ENCODE peak calls at places on chromosomes 4 and X, in four cellular contexts. E is adrenal gland, U is dorsolateral prefrontal cortex, W is foreskin fibroblast. V is an unnamed sample.

GRCh38 chrX:141220342-141221008 is 21.8 kb downstream of the SPANXC start:
- DNase-seq in W (peak), E (no peak), U (no peak), V (no peak)

GRCh38 chr4:158253350-158253980 is 43.2 kb downstream of the TMEM144 start:
- DNase-seq in E (peak), U (no peak), W (peak), V (peak)

GRCh38 chr4:74097161-74097560 is 1.8 kb downstream of the CXCL2 start:
- DNase-seq in U (no peak), E (no peak), W (no peak), V (no peak)

GRCh38 chrX:47644557-47645091 is 5.7 kb downstream of the ELK1 start:
- DNase-seq in W (no peak), E (no peak), U (no peak), V (no peak)

GRCh38 chrX:110146521-110146920 is 143.6 kb downstream of the TMEM164 start:
- DNase-seq in E (peak), W (peak), U (no peak), V (peak)

GRCh38 chrX:24334473-24334872 is 20.6 kb upstream of the SUPT20HL2 start:
- DNase-seq in W (peak), E (no peak), U (no peak), V (no peak)

GRCh38 chr4:79241846-79242245 is 84.0 kb downstream of the NAA11 start:
- DNase-seq in W (no peak), E (no peak), U (no peak), V (no peak)

GRCh38 chr4:185656467-185656890 is 121.2 kb upstream of the PDLIM3 start:
- DNase-seq in U (peak), W (no peak), E (peak), V (no peak)

GRCh38 chrX:15143050-15143824 is 126.6 kb downstream of the ASB9 start:
- DNase-seq in E (peak), W (peak), U (peak), V (no peak)

GRCh38 chr4:71944956-71945355 is 86.8 kb upstream of the NPFFR2 start:
- DNase-seq in U (no peak), W (no peak), E (no peak), V (no peak)

GRCh38 chr4:151192556-151193235 is 84.3 kb upstream of the PRSS48 start:
- DNase-seq in U (no peak), W (no peak), E (no peak), V (no peak)

GRCh38 chr4:105951198-105951597 is 55.9 kb downstream of the NPNT start:
- DNase-seq in W (no peak), U (no peak), E (no peak), V (no peak)

GRCh38 chrX:130393451-130394074 is 8.1 kb upstream of the GPR119 start:
- DNase-seq in E (peak), W (peak), U (peak), V (peak)

GRCh38 chr4:94177822-94178221 is 29.8 kb upstream of the SMARCAD1 start:
- DNase-seq in W (no peak), E (no peak), U (no peak), V (no peak)

GRCh38 chr4:180058731-180059215 is 2184.4 kb upstream of the TENM3 start:
- DNase-seq in U (peak), E (peak), W (no peak), V (peak)

GRCh38 chr4:188976644-188977115 is 837.4 kb downstream of the TRIML1 start:
- DNase-seq in W (peak), E (no peak), U (no peak), V (no peak)

GRCh38 chrX:130771230-130771629 is 131.8 kb downstream of the ENOX2 start:
- DNase-seq in E (no peak), W (no peak), U (no peak), V (no peak)

GRCh38 chrX:47863187-47863586 is 26.5 kb downstream of the ZNF81 start:
- DNase-seq in E (peak), W (no peak), U (no peak), V (no peak)

GRCh38 chr4:127641524-127641923 is 8.8 kb downstream of the INTU start:
- DNase-seq in E (no peak), W (no peak), U (no peak), V (no peak)

GRCh38 chrX:74248889-74249288 is 55.1 kb upstream of the ZCCHC13 start:
- DNase-seq in E (no peak), W (no peak), U (no peak), V (no peak)

GRCh38 chrX:155767101-155767878 is 113.9 kb upstream of the VAMP7 start:
- DNase-seq in E (peak), U (peak), W (peak), V (no peak)

DNA sequence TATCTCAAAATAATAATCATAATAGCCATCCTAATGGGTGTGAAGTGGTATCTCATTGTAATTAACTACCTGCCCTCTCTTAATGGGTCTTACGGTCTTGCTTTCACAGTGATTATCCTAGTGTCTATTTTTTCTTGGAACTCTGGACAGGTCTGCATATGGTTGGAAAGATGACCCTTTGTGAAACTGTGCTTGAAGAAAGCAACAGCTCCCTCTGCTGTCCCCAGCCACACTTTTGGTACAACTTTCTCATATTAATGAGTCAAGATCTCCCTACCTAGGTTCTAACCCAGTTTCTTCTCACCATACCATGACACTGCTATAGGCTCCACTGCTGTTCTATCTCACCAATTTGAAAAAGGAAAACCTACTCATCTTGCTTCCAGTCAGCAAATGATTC is 2.4 kb downstream of the TFDP3 start:
- DNase-seq in U (no peak), W (no peak), E (peak), V (no peak)
- TF ChIP-seq CTCF in U (peak), W (no peak), E (peak), V (peak)

GRCh38 chr4:186700746-186701145 is 22.9 kb downstream of the FAT1 start:
- DNase-seq in E (no peak), W (no peak), U (no peak), V (no peak)

GRCh38 chr4:186701273-186701672 is 22.4 kb downstream of the FAT1 start:
- DNase-seq in W (peak), U (no peak), E (no peak), V (no peak)

GRCh38 chr4:186702297-186702696 is 21.4 kb downstream of the FAT1 start:
- DNase-seq in E (no peak), W (no peak), U (no peak), V (no peak)

GRCh38 chr4:186702940-186703339 is 20.7 kb downstream of the FAT1 start:
- DNase-seq in E (no peak), U (no peak), W (no peak), V (no peak)

DNA sequence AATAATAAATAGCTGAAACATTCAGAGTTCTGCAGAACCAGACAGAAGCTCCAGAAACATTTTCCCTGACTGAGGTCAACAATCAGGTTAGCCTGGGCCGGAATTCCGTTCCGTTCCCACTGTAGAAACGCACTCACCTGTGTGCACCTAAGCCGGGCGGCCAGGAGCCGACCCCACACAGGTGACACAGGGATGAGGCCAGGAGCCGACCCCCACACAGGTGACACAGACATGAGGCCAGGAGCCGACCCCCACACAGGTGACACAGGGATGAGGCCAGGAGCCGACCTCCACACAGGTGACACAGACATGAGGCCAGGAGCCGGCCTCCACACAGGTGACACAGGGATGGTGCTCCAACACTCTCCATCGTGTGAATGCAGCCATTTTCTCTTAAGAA is 21.9 kb downstream of the FAT1 start:
- DNase-seq in E (no peak), U (no peak), W (no peak), V (no peak)
- TF ChIP-seq CTCF in E (no peak), U (no peak), W (no peak), V (no peak)

DNA sequence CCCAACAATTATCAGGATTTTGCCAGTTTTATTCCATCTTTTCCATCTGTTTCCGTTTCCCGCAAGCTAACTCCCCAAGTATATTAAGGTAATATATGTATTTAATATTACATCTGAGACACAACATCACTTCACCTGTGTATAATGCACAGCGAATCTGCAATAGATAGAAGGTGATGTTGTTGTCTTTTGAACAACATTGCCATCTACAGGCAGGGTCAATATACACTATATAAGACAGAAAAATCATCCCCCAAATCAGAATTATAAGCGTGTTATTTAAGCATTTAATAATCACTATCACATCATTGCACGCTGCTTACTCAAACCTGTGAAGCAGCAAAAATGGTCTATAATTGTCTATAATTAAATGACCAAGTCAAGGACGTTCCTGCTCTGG is 1115.5 kb downstream of the NLGN4X start:
- DNase-seq in U (no peak), E (no peak), W (no peak), V (no peak)
- TF ChIP-seq CTCF in U (peak), E (peak), W (no peak), V (peak)

DNA sequence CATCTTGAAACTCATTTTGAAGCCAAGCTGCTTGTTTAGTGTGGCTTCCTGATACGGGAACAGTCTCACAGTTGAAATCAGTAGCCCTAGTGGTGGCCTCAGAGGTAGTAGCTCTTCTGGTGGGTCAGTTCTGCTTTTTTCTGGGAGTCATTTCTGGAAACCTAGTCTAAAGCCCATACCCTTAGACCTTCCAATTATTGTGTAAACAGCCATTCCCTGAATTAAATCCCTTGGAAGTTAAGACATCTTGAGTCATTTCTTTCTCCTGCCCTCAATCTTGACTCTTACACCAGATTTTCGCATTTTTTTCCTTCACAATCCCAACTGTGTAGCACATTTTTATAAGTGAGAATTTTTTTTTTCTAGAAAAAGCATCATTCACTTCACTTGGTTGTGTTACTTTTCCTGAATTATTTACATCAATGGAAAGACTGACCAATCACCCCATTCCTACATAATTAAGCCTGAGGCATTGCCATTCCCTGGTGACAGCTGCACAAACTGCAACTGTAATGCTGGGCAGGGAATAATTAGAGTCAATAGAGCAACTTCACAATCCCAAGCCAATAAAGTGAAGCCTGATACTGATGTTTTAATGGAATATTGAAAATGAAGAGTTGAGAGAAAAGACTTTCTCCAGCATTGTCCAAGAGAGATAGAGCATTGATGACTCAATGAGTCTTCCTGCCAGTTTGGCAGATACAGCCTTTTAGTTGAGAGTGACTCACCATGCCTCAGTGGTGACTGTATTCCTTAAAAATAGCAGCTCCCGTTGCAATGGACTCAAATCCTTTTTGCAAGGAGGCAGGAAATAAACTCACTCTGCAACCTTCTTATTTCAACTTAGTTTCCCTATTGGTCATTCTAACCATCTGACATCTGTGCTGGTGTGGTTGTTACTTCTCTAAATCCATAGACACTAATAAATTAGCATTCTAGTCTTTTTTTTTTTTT is 13.0 kb upstream of the SEPSECS start:
- DNase-seq in U (no peak), E (peak), W (peak), V (no peak)
- TF ChIP-seq CTCF in U (no peak), E (peak), W (no peak), V (no peak)

DNA sequence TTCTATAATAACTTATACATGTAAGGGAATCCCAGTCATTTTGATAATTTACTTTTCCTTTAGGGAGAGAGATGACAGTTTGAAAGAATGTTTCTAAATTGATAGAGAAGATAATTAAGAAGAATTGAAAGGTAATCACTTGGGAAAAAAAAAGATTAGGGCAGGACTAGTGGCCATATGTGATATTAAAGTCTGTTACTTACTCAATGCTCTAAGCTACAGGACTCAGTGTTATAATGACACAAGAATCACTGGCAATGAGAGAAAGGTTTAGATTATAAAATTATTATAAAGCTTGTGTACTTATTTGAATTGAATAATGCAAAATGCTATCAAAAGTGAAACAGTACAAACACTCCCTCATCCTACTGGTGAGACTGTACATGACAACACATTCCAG is 265.3 kb downstream of the BANK1 start:
- DNase-seq in E (no peak), W (no peak), U (no peak), V (no peak)
- TF ChIP-seq CTCF in E (no peak), W (no peak), U (no peak), V (peak)

GRCh38 chr4:169005453-169006099 is 4.5 kb downstream of the CBR4 start:
- DNase-seq in U (no peak), E (no peak), W (no peak), V (no peak)
- TF ChIP-seq CTCF in U (peak), E (peak), W (peak), V (peak)

V was measured in progenitor cell of endocrine pancreas.